ENCODE peak calls at places on chromosomes 6 and 20, in seven cellular contexts. I is pancreas; K is CD8-positive, alpha-beta T cell; V is neural progenitor cell; R is tibial nerve; E is upper lobe of right lung; Y is transverse colon. Z is an unnamed sample. For H3K4me1, the result is how much of the 10 kb centered on the place peaks cover.

GRCh38 chr6:158536891-158537798 is 22.7 kb upstream of the TMEM181 start:
- DNase-seq in E (peak), K (no peak), V (peak), Y (peak), I (peak), R (no peak), Z (peak)

GRCh38 chr20:63142933-63143332 is 73.0 kb downstream of the YTHDF1 start:
- DNase-seq in V (no peak), I (no peak), K (no peak), R (no peak), Y (no peak), E (no peak), Z (no peak)

GRCh38 chr20:24955045-24955444 is 6.0 kb downstream of the CST7 start:
- DNase-seq in I (no peak), Y (no peak), V (no peak), E (no peak), R (no peak), K (no peak), Z (peak)

GRCh38 chr6:40906759-40907158 is 132.3 kb downstream of the UNC5CL start:
- DNase-seq in R (no peak), K (no peak), E (no peak), I (no peak), V (no peak), Y (no peak), Z (no peak)

GRCh38 chr20:41702647-41703046 is 84.5 kb upstream of the CHD6 start:
- DNase-seq in K (no peak), R (no peak), V (no peak), I (no peak), E (no peak), Y (no peak), Z (no peak)

GRCh38 chr20:10665027-10665561 is 8.7 kb downstream of the JAG1 start:
- DNase-seq in Y (no peak), K (no peak), R (no peak), E (no peak), V (no peak), I (no peak), Z (no peak)

GRCh38 chr6:50713226-50713625 is at the start of gene TFAP2D:
- DNase-seq in V (no peak), Y (no peak), K (no peak), R (no peak), E (no peak), I (no peak), Z (no peak)

GRCh38 chr6:31174378-31174777 is 3.9 kb upstream of the POU5F1 start:
- DNase-seq in Y (no peak), R (no peak), I (no peak), K (no peak), V (no peak), E (no peak), Z (no peak)

GRCh38 chr6:36387440-36388303 is at the start of gene ETV7:
- DNase-seq in E (peak), K (peak), V (peak), Y (peak), R (no peak), I (peak), Z (peak)

GRCh38 chr6:165662041-165662491 is 975 bp downstream of the PDE10A start:
- DNase-seq in V (peak), R (no peak), Y (no peak), E (no peak), K (no peak), I (no peak), Z (no peak)

GRCh38 chr6:156662025-156662445 is 115.1 kb upstream of the ARID1B start:
- DNase-seq in E (peak), K (peak), V (peak), Y (peak), R (no peak), I (peak), Z (peak)

GRCh38 chr6:13302751-13303667 is 25.3 kb downstream of the TBC1D7 start:
- DNase-seq in V (no peak), E (peak), K (peak), I (no peak), Y (peak), R (no peak), Z (peak)

GRCh38 chr20:8150591-8150990 is 18.5 kb downstream of the PLCB1 start:
- DNase-seq in R (no peak), V (no peak), Y (no peak), K (no peak), I (no peak), E (no peak), Z (no peak)

GRCh38 chr20:17823382-17824144 is 123.8 kb downstream of the BANF2 start:
- DNase-seq in I (peak), Y (peak), E (no peak), K (no peak), V (no peak), R (no peak), Z (peak)

GRCh38 chr20:38278150-38278549 is 17.6 kb upstream of the KIAA1755 start:
- DNase-seq in R (no peak), V (peak), I (no peak), Y (no peak), E (no peak), K (no peak), Z (no peak)

GRCh38 chr6:143157146-143157545 is 96.5 kb downstream of the AIG1 start:
- DNase-seq in Y (no peak), V (no peak), R (no peak), I (no peak), K (no peak), E (no peak), Z (no peak)

GRCh38 chr20:56091635-56092180 is 86.4 kb upstream of the CBLN4 start:
- DNase-seq in I (no peak), V (no peak), E (no peak), Y (no peak), R (no peak), K (no peak), Z (no peak)

GRCh38 chr20:33719989-33720709 is at the start of gene PXMP4:
- DNase-seq in Y (peak), R (peak), V (peak), K (peak), I (peak), E (peak), Z (peak)

GRCh38 chr6:46042355-46042999 is 26.8 kb upstream of the CLIC5 start:
- DNase-seq in V (peak), Y (peak), K (no peak), I (no peak), R (no peak), E (no peak), Z (peak)

GRCh38 chr6:151432650-151433049 is 19.3 kb downstream of the RMND1 start:
- DNase-seq in K (no peak), V (no peak), I (no peak), E (no peak), Y (no peak), R (no peak), Z (no peak)

GRCh38 chr6:114277220-114277619 is 65.6 kb downstream of the HS3ST5 start:
- DNase-seq in R (no peak), V (no peak), E (no peak), Y (no peak), K (no peak), I (no peak), Z (no peak)

GRCh38 chr6:54291738-54292137 is 16.5 kb upstream of the TINAG start:
- DNase-seq in V (no peak), I (no peak), Y (no peak), K (no peak), E (no peak), R (no peak), Z (no peak)

GRCh38 chr6:37254881-37255280 is 2.7 kb upstream of the TBC1D22B start:
- DNase-seq in V (peak), R (no peak), E (no peak), I (no peak), Y (no peak), K (no peak), Z (no peak)

GRCh38 chr6:154721460-154721859 is 11.8 kb upstream of the SCAF8 start:
- DNase-seq in K (no peak), V (no peak), Y (no peak), R (no peak), I (no peak), E (no peak), Z (no peak)

GRCh38 chr20:39865446-39865845 is 823.6 kb downstream of the MAFB start:
- DNase-seq in R (no peak), I (no peak), K (no peak), E (no peak), V (no peak), Y (no peak), Z (no peak)

GRCh38 chr6:4114123-4114522 is 21.3 kb downstream of the ECI2 start:
- DNase-seq in K (no peak), I (no peak), R (no peak), Y (no peak), E (no peak), V (no peak), Z (no peak)

GRCh38 chr6:146857180-146857959 is 258.6 kb downstream of the ADGB start:
- DNase-seq in E (peak), V (peak), K (peak), I (peak), Y (peak), R (peak), Z (peak)

GRCh38 chr20:8116067-8116811 is 15.8 kb upstream of the PLCB1 start:
- DNase-seq in Y (no peak), I (no peak), R (no peak), K (no peak), V (no peak), E (no peak), Z (no peak)

GRCh38 chr6:148935705-148936306 is 189.0 kb downstream of the UST start:
- DNase-seq in R (no peak), I (no peak), Y (no peak), E (no peak), V (peak), K (no peak), Z (no peak)

GRCh38 chr6:6875818-6876470 is 231.8 kb upstream of the RREB1 start:
- DNase-seq in Y (no peak), E (no peak), K (no peak), I (no peak), R (no peak), V (no peak), Z (no peak)

GRCh38 chr6:105600342-105601293 is 197.7 kb upstream of the PREP start:
- DNase-seq in V (no peak), I (no peak), K (no peak), E (no peak), Y (no peak), R (no peak), Z (no peak)

GRCh38 chr6:127481628-127482027 is 22.4 kb upstream of the KIAA0408 start:
- DNase-seq in E (no peak), I (no peak), Y (no peak), R (no peak), V (no peak), K (no peak), Z (no peak)

GRCh38 chr20:1887756-1888155 is 7.5 kb upstream of the SIRPA start:
- DNase-seq in I (no peak), V (no peak), K (no peak), E (no peak), R (no peak), Y (no peak), Z (no peak)

GRCh38 chr20:31551581-31552081 is 37.4 kb downstream of the HM13 start:
- DNase-seq in R (no peak), E (no peak), Y (no peak), I (no peak), V (no peak), K (no peak), Z (no peak)

GRCh38 chr20:19738936-19739335 is 19.1 kb upstream of the RIN2 start:
- DNase-seq in R (no peak), E (no peak), I (no peak), Y (no peak), V (no peak), K (no peak), Z (no peak)

GRCh38 chr6:135743476-135743875 is 108.0 kb upstream of the PDE7B start:
- DNase-seq in Y (no peak), I (no peak), K (no peak), R (no peak), E (no peak), V (no peak), Z (no peak)
- TF ChIP-seq CTCF in Y (no peak), I (no peak), K (no peak), R (no peak), E (no peak), V (peak), Z (no peak)

DNA sequence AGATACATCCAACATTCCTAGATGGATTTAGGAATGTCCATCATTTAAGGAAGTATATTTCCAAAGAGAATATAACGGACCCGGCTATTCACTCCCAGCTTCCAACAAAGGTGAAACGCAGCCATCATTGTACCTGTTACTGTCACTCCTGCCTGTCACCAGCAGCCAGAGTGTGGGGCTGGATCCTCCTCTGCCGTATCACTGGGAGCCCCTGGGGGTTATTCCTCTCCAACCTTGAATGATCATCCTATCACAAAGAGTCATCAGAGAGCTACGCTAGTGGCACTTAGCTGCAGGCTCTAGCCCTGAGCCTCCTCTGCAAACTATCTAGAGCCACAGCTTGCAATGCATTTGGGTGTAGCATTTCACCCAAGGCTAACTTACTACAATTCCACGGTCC is 73.6 kb upstream of the NHSL1 start:
- DNase-seq in I (no peak), Y (no peak), V (peak), E (no peak), R (no peak), K (no peak), Z (no peak)
- H3K4me1 ChIP-seq in I (under half), Y (under half), V (half or more), E (under half), R (under half), K (under half), Z (under half)

DNA sequence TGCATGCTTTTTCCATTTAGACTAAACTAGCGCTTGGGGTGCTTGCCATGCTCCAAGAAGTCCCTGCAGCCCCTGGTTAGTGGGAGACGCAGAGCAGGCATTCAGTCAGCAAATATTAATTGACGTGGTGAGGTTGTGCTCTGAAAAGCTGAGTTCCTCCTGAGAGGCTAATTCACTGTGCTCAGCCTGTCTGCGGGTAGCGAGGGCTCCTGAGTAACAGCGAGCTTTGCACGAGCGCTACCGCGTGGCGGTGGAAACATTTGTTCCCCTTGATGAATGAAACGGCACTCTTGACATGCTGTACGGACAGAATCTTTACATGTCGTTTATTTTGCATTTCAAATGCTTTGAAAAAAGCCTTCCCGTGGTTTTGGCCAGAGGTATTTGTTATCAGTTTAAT is 170.6 kb upstream of the AGPAT4 start:
- DNase-seq in I (peak), K (no peak), Y (no peak), R (no peak), E (no peak), V (peak), Z (no peak)
- TF ChIP-seq CTCF in I (no peak), K (no peak), Y (no peak), R (no peak), E (no peak), V (peak), Z (no peak)

GRCh38 chr6:130134594-130134993 is 88.2 kb downstream of the SAMD3 start:
- DNase-seq in R (no peak), V (no peak), K (no peak), I (no peak), E (no peak), Y (no peak), Z (no peak)
- H3K4me1 ChIP-seq in R (under half), V (under half), K (half or more), I (under half), E (under half), Y (under half), Z (under half)

DNA sequence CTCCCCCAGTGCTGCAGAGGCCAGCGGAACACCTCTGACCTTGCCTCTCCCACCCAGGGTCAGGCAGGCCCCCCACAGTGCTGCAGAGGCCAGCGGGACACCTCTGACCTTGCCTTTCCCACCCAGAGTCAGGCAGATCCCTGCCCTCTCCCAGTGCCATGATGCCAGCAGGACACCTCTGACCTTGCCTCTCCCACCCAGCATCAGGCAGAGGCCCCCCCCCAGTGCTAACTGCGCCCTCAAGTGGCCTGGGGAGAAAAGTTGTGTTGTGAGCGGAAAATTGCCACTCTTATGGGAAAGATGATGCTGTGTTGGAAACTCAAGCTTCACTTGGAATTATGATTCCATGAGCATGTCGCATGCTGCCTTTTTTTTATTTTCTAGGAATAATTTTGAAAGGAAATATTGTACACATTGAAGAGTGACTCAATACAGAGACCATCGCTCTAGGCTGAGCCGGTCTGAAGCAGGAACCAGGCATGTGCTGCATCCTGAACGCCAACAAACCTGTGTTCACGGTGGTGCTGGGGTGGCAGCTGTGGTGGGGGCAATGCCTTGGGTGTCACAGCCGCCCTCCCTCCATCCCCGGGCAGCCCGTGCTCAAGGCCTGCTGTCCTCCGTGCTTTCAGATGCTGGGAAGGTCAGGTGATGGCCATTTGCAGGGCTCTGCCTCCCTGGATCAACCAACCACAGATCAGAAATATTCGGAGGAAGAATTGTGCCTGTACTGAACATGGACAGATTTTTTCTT is 98.6 kb downstream of the CDH4 start:
- DNase-seq in E (no peak), I (no peak), R (no peak), V (no peak), K (no peak), Y (no peak), Z (no peak)
- TF ChIP-seq CTCF in E (no peak), I (no peak), R (no peak), V (peak), K (no peak), Y (no peak), Z (no peak)

GRCh38 chr20:36461600-36462439 is 79.5 kb upstream of the MYL9 start:
- DNase-seq in K (peak), R (peak), Y (peak), V (peak), E (peak), I (peak), Z (peak)

GRCh38 chr20:36465109-36466080 is 75.9 kb upstream of the MYL9 start:
- DNase-seq in V (peak), K (peak), E (no peak), R (peak), Y (peak), I (peak), Z (peak)

GRCh38 chr20:36460648-36461599 is 80.4 kb upstream of the MYL9 start:
- DNase-seq in V (peak), Y (peak), K (peak), E (peak), R (peak), I (peak), Z (peak)

GRCh38 chr20:36463212-36464061 is 77.9 kb upstream of the MYL9 start:
- DNase-seq in V (no peak), K (no peak), I (no peak), E (no peak), R (no peak), Y (no peak), Z (peak)

GRCh38 chr20:36462440-36463211 is 78.7 kb upstream of the MYL9 start:
- DNase-seq in E (peak), V (peak), I (peak), Y (peak), R (peak), K (peak), Z (peak)
- H3K4me1 ChIP-seq in E (under half), V (under half), I (under half), Y (half or more), R (half or more), K (half or more), Z (under half)

DNA sequence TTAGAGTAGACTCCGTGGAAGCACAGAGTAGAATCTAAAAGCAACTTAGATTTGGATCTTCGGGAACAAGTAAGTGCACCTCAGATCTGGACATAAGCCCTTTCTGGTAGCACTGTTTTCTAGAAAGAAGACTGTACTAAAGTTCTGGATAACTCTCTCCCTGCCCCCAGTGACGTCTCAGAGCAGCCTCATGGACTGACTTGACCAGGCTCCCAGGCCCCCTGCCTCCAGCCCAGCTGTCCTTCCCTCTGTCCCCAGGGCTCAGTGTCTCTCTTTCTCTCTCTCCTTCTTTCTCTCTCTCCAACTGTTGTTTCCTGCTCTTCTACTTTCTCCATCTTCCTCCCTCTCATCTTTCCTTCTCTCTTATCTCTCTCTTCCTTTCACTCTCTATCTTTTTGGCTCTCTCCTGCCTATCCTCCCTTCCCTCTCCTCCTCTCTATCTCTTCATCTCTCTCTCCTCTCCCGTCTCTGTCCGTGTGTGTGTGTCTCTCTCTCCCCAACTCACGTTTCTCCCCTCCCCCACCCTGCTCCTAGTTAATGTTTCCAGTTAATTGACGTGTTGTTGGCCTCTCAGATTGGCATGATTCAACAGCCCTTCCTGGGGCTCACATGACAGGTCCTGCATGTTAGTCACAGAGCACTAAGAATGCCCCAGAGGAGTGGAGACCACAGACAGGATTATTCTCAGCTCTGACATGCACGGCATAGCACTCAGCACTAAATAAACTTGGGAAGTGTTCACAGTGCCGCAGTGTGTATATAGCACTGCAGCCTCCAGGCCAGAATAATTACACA is 180.4 kb upstream of the FOXQ1 start:
- DNase-seq in V (no peak), I (no peak), R (no peak), Y (no peak), K (no peak), E (no peak), Z (no peak)
- TF ChIP-seq CTCF in V (no peak), I (no peak), R (no peak), Y (no peak), K (no peak), E (no peak), Z (no peak)

GRCh38 chr6:44119704-44120262 is 7.5 kb downstream of the MRPL14 start:
- DNase-seq in V (no peak), K (no peak), R (no peak), I (no peak), E (peak), Y (no peak), Z (no peak)
- H3K4me1 ChIP-seq in V (under half), K (under half), R (half or more), I (under half), E (half or more), Y (half or more), Z (under half)